ENCODE peak calls at places on chromosomes 1 and 21, in seven cellular contexts. One of them, this sample, is unnamed.
A peak's percentile ranks its signal among the peaks of the same experiment; 100 is the strongest.

GRCh38 chr1:220708244-220708643 is 18.1 kb downstream of the C1orf115 start:
- DNase-seq in esophagus squamous epithelium: no peak
- DNase-seq in HFFc6: no peak
- DNase-seq in NCI-H2171: no peak
- DNase-seq in pons: no peak
- DNase-seq in kidney epithelial cell: no peak
- DNase-seq in activated T-cell treated with anti-CD3 and anti-CD28 coated beads for 1 hour: no peak
- DNase-seq in this sample: no peak

GRCh38 chr1:215082532-215083407 is at the start of gene KCNK2:
- DNase-seq in esophagus squamous epithelium: no peak
- DNase-seq in pons: no peak
- DNase-seq in activated T-cell treated with anti-CD3 and anti-CD28 coated beads for 1 hour: no peak
- DNase-seq in HFFc6: no peak
- DNase-seq in NCI-H2171: no peak
- DNase-seq in kidney epithelial cell: no peak
- DNase-seq in this sample: no peak

GRCh38 chr1:205350626-205351235 is 6.0 kb downstream of the KLHDC8A start:
- DNase-seq in kidney epithelial cell: no peak
- DNase-seq in pons: no peak
- DNase-seq in esophagus squamous epithelium: no peak
- DNase-seq in NCI-H2171: peak; percentile 76
- DNase-seq in HFFc6: no peak
- DNase-seq in activated T-cell treated with anti-CD3 and anti-CD28 coated beads for 1 hour: no peak
- DNase-seq in this sample: no peak

GRCh38 chr1:197024460-197024859 is 42.6 kb downstream of the F13B start:
- DNase-seq in kidney epithelial cell: no peak
- DNase-seq in HFFc6: peak; percentile 12
- DNase-seq in pons: no peak
- DNase-seq in activated T-cell treated with anti-CD3 and anti-CD28 coated beads for 1 hour: no peak
- DNase-seq in NCI-H2171: no peak
- DNase-seq in esophagus squamous epithelium: no peak
- DNase-seq in this sample: no peak

GRCh38 chr1:181081399-181081798 is 7.1 kb upstream of the IER5 start:
- DNase-seq in NCI-H2171: no peak
- DNase-seq in pons: no peak
- DNase-seq in activated T-cell treated with anti-CD3 and anti-CD28 coated beads for 1 hour: no peak
- DNase-seq in HFFc6: no peak
- DNase-seq in kidney epithelial cell: no peak
- DNase-seq in esophagus squamous epithelium: no peak
- DNase-seq in this sample: no peak

GRCh38 chr21:44527156-44527982 is 12.6 kb downstream of the KRTAP10-1 start:
- DNase-seq in activated T-cell treated with anti-CD3 and anti-CD28 coated beads for 1 hour: no peak
- DNase-seq in kidney epithelial cell: no peak
- DNase-seq in HFFc6: no peak
- DNase-seq in pons: no peak
- DNase-seq in NCI-H2171: no peak
- DNase-seq in esophagus squamous epithelium: no peak
- DNase-seq in this sample: no peak

GRCh38 chr1:230555826-230556225 is 86.5 kb upstream of the COG2 start:
- DNase-seq in HFFc6: no peak
- DNase-seq in esophagus squamous epithelium: no peak
- DNase-seq in pons: no peak
- DNase-seq in NCI-H2171: no peak
- DNase-seq in kidney epithelial cell: no peak
- DNase-seq in activated T-cell treated with anti-CD3 and anti-CD28 coated beads for 1 hour: no peak
- DNase-seq in this sample: no peak

GRCh38 chr1:23462766-23463165 is 21.2 kb downstream of the ASAP3 start:
- DNase-seq in esophagus squamous epithelium: no peak
- DNase-seq in HFFc6: no peak
- DNase-seq in NCI-H2171: no peak
- DNase-seq in activated T-cell treated with anti-CD3 and anti-CD28 coated beads for 1 hour: no peak
- DNase-seq in pons: no peak
- DNase-seq in kidney epithelial cell: no peak
- DNase-seq in this sample: no peak

GRCh38 chr21:38861006-38861405 is 55.3 kb downstream of the ETS2 start:
- DNase-seq in activated T-cell treated with anti-CD3 and anti-CD28 coated beads for 1 hour: no peak
- DNase-seq in esophagus squamous epithelium: no peak
- DNase-seq in pons: no peak
- DNase-seq in NCI-H2171: no peak
- DNase-seq in kidney epithelial cell: no peak
- DNase-seq in HFFc6: no peak
- DNase-seq in this sample: no peak

GRCh38 chr1:7447093-7447492 is 324.0 kb upstream of the VAMP3 start:
- DNase-seq in NCI-H2171: peak; percentile 85
- DNase-seq in kidney epithelial cell: no peak
- DNase-seq in HFFc6: no peak
- DNase-seq in esophagus squamous epithelium: no peak
- DNase-seq in activated T-cell treated with anti-CD3 and anti-CD28 coated beads for 1 hour: no peak
- DNase-seq in pons: no peak
- DNase-seq in this sample: no peak

GRCh38 chr1:20616468-20617156 is 16.6 kb upstream of the PINK1 start:
- DNase-seq in pons: no peak
- DNase-seq in NCI-H2171: no peak
- DNase-seq in HFFc6: no peak
- DNase-seq in activated T-cell treated with anti-CD3 and anti-CD28 coated beads for 1 hour: no peak
- DNase-seq in kidney epithelial cell: no peak
- DNase-seq in esophagus squamous epithelium: no peak
- DNase-seq in this sample: no peak

GRCh38 chr1:77983997-77984355 is 5.1 kb upstream of the FUBP1 start:
- DNase-seq in HFFc6: no peak
- DNase-seq in NCI-H2171: no peak
- DNase-seq in kidney epithelial cell: no peak
- DNase-seq in esophagus squamous epithelium: no peak
- DNase-seq in activated T-cell treated with anti-CD3 and anti-CD28 coated beads for 1 hour: no peak
- DNase-seq in pons: no peak
- DNase-seq in this sample: no peak

GRCh38 chr1:210850556-210850955 is 283.4 kb downstream of the KCNH1 start:
- DNase-seq in esophagus squamous epithelium: no peak
- DNase-seq in pons: peak; percentile 100
- DNase-seq in NCI-H2171: no peak
- DNase-seq in kidney epithelial cell: no peak
- DNase-seq in HFFc6: no peak
- DNase-seq in activated T-cell treated with anti-CD3 and anti-CD28 coated beads for 1 hour: no peak
- DNase-seq in this sample: no peak

GRCh38 chr1:218425647-218426342 is 80.7 kb downstream of the TGFB2 start:
- DNase-seq in pons: no peak
- DNase-seq in NCI-H2171: no peak
- DNase-seq in HFFc6: peak; percentile 54
- DNase-seq in activated T-cell treated with anti-CD3 and anti-CD28 coated beads for 1 hour: no peak
- DNase-seq in esophagus squamous epithelium: no peak
- DNase-seq in kidney epithelial cell: peak; percentile 49
- DNase-seq in this sample: peak; percentile 33

This sample was measured in keratinocyte.